ENCODE peak calls at places on chromosomes 16 and 17, in five cellular contexts. T is A549, G is IMR-90, V is ovary, H is body of pancreas. C is an unnamed sample.

GRCh38 chr17:12727076-12727750 is 61.5 kb downstream of the MYOCD start:
- DNase-seq in T (no peak), G (peak), V (no peak), H (no peak), C (no peak)

GRCh38 chr17:59786536-59787319 is 79.3 kb downstream of the VMP1 start:
- DNase-seq in T (peak), G (peak), V (no peak), H (peak), C (peak)

GRCh38 chr17:14078027-14078426 is 8.7 kb downstream of the COX10 start:
- DNase-seq in T (no peak), G (no peak), V (no peak), H (no peak), C (no peak)

GRCh38 chr16:84313921-84314320 is 19.2 kb downstream of the WFDC1 start:
- DNase-seq in T (no peak), G (no peak), V (no peak), H (no peak), C (no peak)

GRCh38 chr17:77462101-77462500 is 321.3 kb downstream of the SEC14L1 start:
- DNase-seq in T (no peak), G (no peak), V (no peak), H (no peak), C (no peak)

GRCh38 chr16:70476272-70477020 is 22.1 kb downstream of the FCSK start:
- DNase-seq in T (no peak), G (peak), V (no peak), H (peak), C (peak)

GRCh38 chr16:31475949-31476304 is 4.0 kb downstream of the TGFB1I1 start:
- DNase-seq in T (no peak), G (no peak), V (no peak), H (no peak), C (no peak)

GRCh38 chr17:40032322-40033320 is 17.4 kb downstream of the CSF3 start:
- DNase-seq in T (no peak), G (no peak), V (no peak), H (peak), C (no peak)

GRCh38 chr17:13024526-13025263 is 6.9 kb upstream of the ELAC2 start:
- DNase-seq in T (peak), G (peak), V (peak), H (peak), C (peak)

GRCh38 chr17:2948721-2949468 is 114.5 kb downstream of the OR1D5 start:
- DNase-seq in T (no peak), G (no peak), V (no peak), H (peak), C (no peak)

GRCh38 chr17:14360851-14361250 is 60.0 kb downstream of the HS3ST3B1 start:
- DNase-seq in T (no peak), G (no peak), V (no peak), H (no peak), C (no peak)

GRCh38 chr17:31416503-31416923 is 25.0 kb downstream of the RAB11FIP4 start:
- DNase-seq in T (no peak), G (peak), V (no peak), H (no peak), C (no peak)

DNA sequence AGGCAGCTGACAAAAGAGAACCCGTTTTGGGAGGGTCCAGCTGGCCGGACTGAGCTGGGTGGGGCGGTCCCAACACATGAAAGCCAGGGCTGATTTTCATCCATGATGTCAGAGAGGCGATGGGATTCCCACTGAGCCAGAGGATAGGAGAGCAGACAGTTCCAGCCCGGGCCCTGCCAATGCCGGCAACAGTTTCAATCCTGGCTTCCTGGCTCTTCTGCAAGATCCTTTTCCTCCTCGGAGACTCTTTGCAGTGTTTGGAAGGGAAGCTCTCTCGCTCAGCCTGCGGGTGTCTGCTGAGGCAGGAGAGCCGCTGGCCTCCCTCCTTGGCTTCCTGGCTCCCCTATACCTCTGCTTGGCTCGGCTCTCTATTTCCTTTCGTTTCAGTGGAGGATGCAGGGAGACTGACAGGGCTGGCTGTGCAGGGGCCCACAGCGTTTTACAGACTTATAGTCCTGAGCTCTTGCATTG is 145.5 kb upstream of the SOX9 start:
- DNase-seq in T (no peak), G (peak), V (no peak), H (peak), C (peak)
- H3K27ac ChIP-seq in T (peak), G (peak), V (peak), H (no peak), C (peak)

DNA sequence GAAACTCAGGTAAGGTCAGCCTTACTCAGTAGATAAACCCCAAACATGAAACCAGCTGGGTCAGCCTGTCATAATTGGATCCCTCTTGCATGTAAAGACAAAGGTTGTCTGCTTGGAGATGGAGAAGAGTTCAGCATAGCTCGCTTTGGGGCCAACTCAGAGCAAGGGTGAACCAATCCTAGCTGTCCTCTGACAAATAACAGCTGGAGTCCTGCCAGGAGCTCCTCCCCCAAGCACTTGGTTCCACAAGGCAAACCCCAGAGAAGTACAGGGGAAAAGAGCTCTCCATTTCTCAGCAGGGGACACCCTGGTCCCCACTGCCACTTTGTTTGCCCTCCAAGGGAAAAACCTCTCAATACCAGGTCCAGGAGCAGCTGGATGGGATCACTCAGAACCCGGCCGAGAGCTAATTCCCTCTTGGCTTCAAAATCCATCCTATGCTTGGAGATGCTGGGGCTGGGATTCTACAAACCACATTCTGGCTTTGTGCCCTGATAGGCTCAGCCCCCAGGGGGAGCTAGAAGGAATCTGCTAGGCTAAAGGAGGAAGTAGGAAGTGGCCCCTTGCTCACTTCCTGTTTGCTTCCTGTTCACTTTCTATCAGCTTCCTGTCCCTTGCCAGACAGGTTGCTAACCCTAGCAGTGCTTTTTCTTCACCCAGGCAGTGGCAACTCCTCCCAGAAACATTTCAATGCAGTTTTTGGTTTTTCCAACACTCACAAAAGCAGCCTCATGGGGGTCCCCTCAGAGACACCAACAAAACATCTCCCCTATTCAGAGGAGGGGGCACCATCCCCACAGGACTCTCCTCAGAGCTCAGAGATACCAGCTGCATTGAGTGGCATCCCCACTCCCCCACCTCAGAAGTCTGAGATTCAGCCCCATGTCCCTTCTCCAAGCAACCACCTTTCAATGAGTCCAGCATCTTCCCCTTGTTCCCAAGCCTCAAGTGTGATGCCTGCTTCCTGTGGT is 30.7 kb downstream of the CDRT4 start:
- DNase-seq in T (peak), G (peak), V (peak), H (peak), C (no peak)
- TF ChIP-seq CTCF in T (no peak), G (peak), V (no peak), H (no peak), C (no peak)

GRCh38 chr16:1769402-1770300 is 1.7 kb downstream of the NME3 start:
- DNase-seq in T (no peak), G (no peak), V (no peak), H (no peak), C (no peak)
- H3K27ac ChIP-seq in T (no peak), G (no peak), V (no peak), H (peak), C (peak)

GRCh38 chr16:4538386-4539235 is at the start of gene CDIP1:
- DNase-seq in T (peak), G (peak), V (peak), H (peak), C (peak)
- TF ChIP-seq CTCF in T (no peak), G (no peak), V (peak), H (peak), C (no peak)

GRCh38 chr16:78210305-78210704 is 110.9 kb downstream of the WWOX start:
- DNase-seq in T (no peak), G (peak), V (no peak), H (no peak), C (peak)

GRCh38 chr16:78211200-78211599 is 111.7 kb downstream of the WWOX start:
- DNase-seq in T (no peak), G (no peak), V (no peak), H (no peak), C (no peak)

GRCh38 chr16:78213751-78214150 is 114.3 kb downstream of the WWOX start:
- DNase-seq in T (no peak), G (no peak), V (no peak), H (no peak), C (no peak)

GRCh38 chr16:78211951-78212350 is 112.5 kb downstream of the WWOX start:
- DNase-seq in T (no peak), G (no peak), V (no peak), H (peak), C (peak)

DNA sequence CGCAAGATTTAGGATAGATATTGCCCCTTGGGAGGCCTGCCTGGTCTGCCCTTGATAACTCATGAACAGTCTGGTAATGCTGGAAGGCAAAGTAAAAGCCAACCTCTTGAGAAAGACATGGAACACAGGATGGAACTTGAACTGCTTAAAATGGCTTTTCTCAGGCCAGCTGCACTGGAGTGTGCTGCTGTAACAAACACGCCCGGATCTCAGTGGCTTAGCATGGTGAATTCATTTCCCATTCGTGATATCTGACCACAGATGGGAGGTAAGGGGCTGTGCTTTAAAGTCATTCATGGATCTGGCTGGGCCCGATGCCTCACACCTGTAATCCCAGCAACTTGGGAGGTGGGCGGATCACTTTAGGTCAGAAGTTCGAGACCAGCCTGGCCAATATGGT is 113.2 kb downstream of the WWOX start:
- DNase-seq in T (no peak), G (no peak), V (no peak), H (no peak), C (no peak)
- H3K27ac ChIP-seq in T (no peak), G (no peak), V (no peak), H (no peak), C (no peak)

GRCh38 chr17:6069611-6070279 is 434 bp upstream of the WSCD1 start:
- DNase-seq in T (peak), G (no peak), V (no peak), H (peak), C (no peak)

GRCh38 chr17:6072157-6072556 is 2.0 kb downstream of the WSCD1 start:
- DNase-seq in T (no peak), G (no peak), V (no peak), H (no peak), C (no peak)

GRCh38 chr17:6070280-6070894 is at the start of gene WSCD1:
- DNase-seq in T (peak), G (no peak), V (no peak), H (peak), C (no peak)

GRCh38 chr17:6071528-6072065 is 1.4 kb downstream of the WSCD1 start:
- DNase-seq in T (no peak), G (no peak), V (no peak), H (no peak), C (no peak)

GRCh38 chr17:6070895-6071511 is 824 bp downstream of the WSCD1 start:
- DNase-seq in T (peak), G (no peak), V (no peak), H (peak), C (no peak)
- TF ChIP-seq CTCF in T (no peak), G (no peak), V (no peak), H (no peak), C (no peak)